ENCODE peak calls at places on chromosomes 1 and 21, in seven cellular contexts. M is neural progenitor cell; X is activated T-helper 1 cell treated with anti-CD3 and anti-CD28 coated beads, Interleukin-12 subunit alpha, Interleukin-12 subunit beta, Interleukin-2, Interleukin-4 antibody, amounts not matched to agents 30 ng/mL and 10 ng/mL and 1 ng/mL, durations not matched to agents 14 hours and 24 hours and 36 hours; I is astrocyte of the spinal cord; Z is H7; C is Jurkat, Clone E6-1; W is HS-5. S is an unnamed sample.

GRCh38 chr1:19557609-19558051 is 72.3 kb upstream of the CAPZB start:
- DNase-seq in M (no peak), I (no peak), Z (no peak), W (no peak), X (no peak), C (no peak), S (no peak)

GRCh38 chr21:29360799-29361765 is 62.4 kb downstream of the BACH1 start:
- DNase-seq in W (no peak), M (peak), Z (no peak), I (no peak), C (peak), X (no peak), S (no peak)

GRCh38 chr21:27721675-27722074 is 754.8 kb upstream of the ADAMTS5 start:
- DNase-seq in M (no peak), I (no peak), X (no peak), C (no peak), Z (no peak), W (no peak), S (no peak)

GRCh38 chr1:234963180-234963903 is 165.3 kb downstream of the TOMM20 start:
- DNase-seq in X (peak), W (peak), M (no peak), I (peak), C (peak), Z (no peak), S (peak)

GRCh38 chr1:29121951-29122661 is 1.6 kb downstream of the TMEM200B start:
- DNase-seq in C (no peak), I (peak), X (no peak), M (peak), W (peak), Z (peak), S (no peak)

GRCh38 chr1:62180649-62181048 is 14.0 kb upstream of the L1TD1 start:
- DNase-seq in Z (no peak), X (no peak), C (no peak), W (no peak), I (no peak), M (no peak), S (no peak)

GRCh38 chr1:32352831-32353383 is 9.4 kb downstream of the FAM229A start:
- DNase-seq in I (no peak), C (no peak), W (no peak), X (no peak), Z (no peak), M (no peak), S (no peak)

GRCh38 chr1:84271452-84272273 is 29.8 kb upstream of the SAMD13 start:
- DNase-seq in I (peak), W (no peak), M (peak), C (peak), X (no peak), Z (peak), S (peak)

GRCh38 chr21:43757601-43758000 is 18.5 kb downstream of the CSTB start:
- DNase-seq in M (no peak), Z (no peak), C (no peak), I (peak), W (no peak), X (no peak), S (no peak)

GRCh38 chr1:185154912-185155513 is 1.7 kb downstream of the TRMT1L start:
- DNase-seq in Z (no peak), C (no peak), W (no peak), X (no peak), I (peak), M (peak), S (no peak)

S was measured in DND-41.